ENCODE peak calls at places on chromosomes 5 and 9, in ten cellular contexts. H is left ventricle myocardium inferior, W is spleen, C is astrocyte of the cerebellum, G is OCI-LY7, S is epithelial cell of esophagus, R is A549, Y is fibroblast of pulmonary artery, O is brain microvascular endothelial cell, T is HCT116. V is an unnamed sample.
A peak's percentile ranks its signal among the peaks of the same experiment; 100 is the strongest.

GRCh38 chr9:85987236-85987635 is 46.3 kb downstream of the NAA35 start:
- DNase-seq in H (no peak), Y (no peak), G (no peak), T (no peak), R (no peak), W (no peak), S (no peak), O (no peak), C (no peak), V (no peak)

GRCh38 chr9:37903581-37903830 is 421 bp downstream of the SLC25A51 start:
- DNase-seq in G (no peak), R (no peak), W (peak; percentile 94), Y (no peak), H (no peak), O (peak; percentile 16), C (no peak), T (no peak), S (no peak), V (no peak)

GRCh38 chr5:33701251-33701650 is 190.5 kb downstream of the ADAMTS12 start:
- DNase-seq in C (no peak), G (no peak), O (peak; percentile 59), Y (peak; percentile 31), T (no peak), S (no peak), H (no peak), R (no peak), W (no peak), V (no peak)

GRCh38 chr5:78755822-78756429 is 107.4 kb upstream of the LHFPL2 start:
- DNase-seq in Y (no peak), S (peak; percentile 74), C (no peak), T (no peak), R (no peak), G (no peak), O (no peak), H (no peak), W (no peak), V (no peak)

GRCh38 chr5:52709171-52709925 is 78.4 kb upstream of the ITGA1 start:
- DNase-seq in T (no peak), Y (peak; percentile 30), H (no peak), C (peak; percentile 40), W (no peak), G (no peak), O (peak; percentile 73), R (no peak), S (peak; percentile 27), V (peak; percentile 7)

GRCh38 chr5:165881259-165881658 is 2375.8 kb downstream of the MAT2B start:
- DNase-seq in T (no peak), O (no peak), S (no peak), H (no peak), R (no peak), W (no peak), Y (no peak), C (no peak), G (no peak), V (no peak)

GRCh38 chr5:145548097-145548496 is 287.0 kb downstream of the PRELID2 start:
- DNase-seq in R (no peak), O (no peak), W (no peak), T (no peak), Y (no peak), C (no peak), G (no peak), H (no peak), S (no peak), V (no peak)

GRCh38 chr5:124961517-124961916 is 215.1 kb upstream of the ZNF608 start:
- DNase-seq in S (no peak), T (no peak), H (no peak), R (no peak), W (no peak), Y (no peak), G (no peak), C (no peak), O (no peak), V (no peak)

GRCh38 chr9:110744753-110745522 is 76.3 kb downstream of the MUSK start:
- DNase-seq in W (no peak), H (no peak), C (peak; percentile 96), Y (peak; percentile 98), O (peak; percentile 95), G (no peak), T (peak; percentile 96), S (peak; percentile 95), R (peak; percentile 89), V (no peak)

GRCh38 chr5:77396017-77396416 is 96.1 kb downstream of the WDR41 start:
- DNase-seq in C (no peak), R (no peak), G (no peak), H (no peak), T (no peak), Y (no peak), S (no peak), O (no peak), W (no peak), V (no peak)

GRCh38 chr5:169521366-169521983 is 62.1 kb upstream of the SPDL1 start:
- DNase-seq in C (peak; percentile 2), Y (peak; percentile 47), G (no peak), R (no peak), O (no peak), T (no peak), S (no peak), W (no peak), H (peak; percentile 80), V (no peak)

GRCh38 chr9:7369384-7369821 is 430.2 kb downstream of the DMAC1 start:
- DNase-seq in Y (no peak), W (no peak), G (no peak), R (no peak), H (no peak), S (no peak), C (no peak), O (no peak), T (no peak), V (no peak)

GRCh38 chr5:101517795-101518194 is 614.7 kb upstream of the ST8SIA4 start:
- DNase-seq in C (no peak), R (no peak), W (no peak), S (peak; percentile 6), O (no peak), H (no peak), G (no peak), T (no peak), Y (no peak), V (no peak)

GRCh38 chr9:112135706-112136105 is 39.4 kb downstream of the SUSD1 start:
- DNase-seq in C (no peak), S (peak; percentile 43), O (no peak), T (no peak), Y (peak; percentile 29), G (no peak), H (no peak), R (no peak), W (no peak), V (no peak)

DNA sequence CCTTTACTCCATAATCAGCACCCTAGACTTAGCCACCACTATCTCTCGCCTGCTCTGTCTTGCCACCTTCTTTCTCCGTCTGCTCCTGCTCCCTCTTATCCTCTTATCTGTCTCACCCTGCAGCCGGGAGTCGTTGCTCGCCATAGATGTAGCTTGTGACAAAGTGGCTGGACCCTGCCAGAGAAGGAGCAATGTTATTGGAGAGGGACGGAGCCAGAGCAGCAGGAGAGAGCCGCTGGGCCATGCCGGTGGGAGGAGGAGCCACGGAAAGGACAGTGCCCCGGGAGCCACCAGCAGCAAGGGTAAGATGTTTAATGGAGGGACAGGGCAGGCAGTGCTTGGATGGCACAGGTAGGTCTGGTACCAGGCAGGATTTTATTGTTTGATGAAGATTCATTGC is 137.3 kb downstream of the SEC61B start:
- DNase-seq in C (no peak), S (no peak), H (no peak), T (no peak), W (no peak), O (no peak), Y (no peak), G (no peak), R (no peak), V (no peak)
- TF ChIP-seq CTCF in C (no peak), S (no peak), H (no peak), T (no peak), W (no peak), O (no peak), Y (no peak), G (no peak), R (no peak), V (no peak)

DNA sequence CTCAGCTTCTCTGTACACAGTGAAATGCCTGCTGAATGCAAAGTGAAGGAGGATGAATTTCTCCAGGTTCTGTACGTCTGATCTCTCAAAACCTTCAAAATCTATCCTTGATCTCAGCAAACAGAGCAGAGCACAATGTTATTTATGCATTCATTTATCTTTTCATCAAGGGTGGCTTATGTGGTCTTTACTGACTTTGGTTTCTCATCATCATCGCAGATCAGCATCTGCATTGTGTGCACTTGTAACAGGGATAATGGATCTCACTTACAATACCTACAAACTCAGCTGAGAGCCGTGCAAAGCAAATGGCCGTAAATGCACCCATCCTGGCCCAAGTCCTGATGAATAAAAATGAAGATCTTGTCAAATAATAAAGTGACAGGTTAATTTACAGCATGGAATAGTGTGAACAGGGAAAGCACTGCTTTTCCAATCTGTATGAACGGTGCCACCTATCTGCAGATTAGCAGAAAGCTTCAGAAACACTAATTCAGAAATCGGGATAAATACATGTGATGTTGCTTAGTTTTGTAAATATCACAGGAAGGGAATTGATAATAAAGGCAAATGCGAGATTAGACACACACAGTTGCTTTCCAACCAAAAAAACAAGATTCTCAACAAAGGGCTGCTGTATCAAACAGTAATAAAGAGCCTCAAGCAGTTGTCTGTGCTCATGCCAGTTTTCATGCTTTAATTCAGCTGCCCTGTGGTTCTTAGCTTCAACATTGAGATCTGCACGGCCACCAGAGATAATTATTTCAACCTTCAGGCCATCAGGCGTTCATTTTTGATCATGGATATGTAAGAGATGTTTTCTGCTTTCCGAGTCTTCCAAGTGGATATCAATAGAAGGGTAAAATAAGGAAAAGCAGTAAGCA is 153.3 kb upstream of the POU5F2 start:
- DNase-seq in W (no peak), O (peak; percentile 10), T (peak; percentile 10), H (no peak), C (no peak), S (peak; percentile 24), R (peak; percentile 9), G (no peak), Y (peak; percentile 30), V (no peak)
- TF ChIP-seq CTCF in W (no peak), O (peak; percentile 55), T (peak; percentile 65), H (peak; percentile 48), C (peak; percentile 52), S (peak; percentile 61), R (peak; percentile 50), G (peak; percentile 66), Y (peak; percentile 67), V (peak; percentile 49)

GRCh38 chr5:10607666-10608442 is 44.0 kb downstream of the ANKRD33B start:
- DNase-seq in G (peak; percentile 77), S (no peak), Y (peak; percentile 77), H (peak; percentile 45), T (no peak), W (no peak), O (peak; percentile 60), C (no peak), R (peak; percentile 63), V (no peak)
- TF ChIP-seq CTCF in G (peak; percentile 59), S (no peak), Y (peak; percentile 30), H (peak; percentile 32), T (no peak), W (no peak), O (peak; percentile 44), C (no peak), R (no peak), V (peak; percentile 44)

DNA sequence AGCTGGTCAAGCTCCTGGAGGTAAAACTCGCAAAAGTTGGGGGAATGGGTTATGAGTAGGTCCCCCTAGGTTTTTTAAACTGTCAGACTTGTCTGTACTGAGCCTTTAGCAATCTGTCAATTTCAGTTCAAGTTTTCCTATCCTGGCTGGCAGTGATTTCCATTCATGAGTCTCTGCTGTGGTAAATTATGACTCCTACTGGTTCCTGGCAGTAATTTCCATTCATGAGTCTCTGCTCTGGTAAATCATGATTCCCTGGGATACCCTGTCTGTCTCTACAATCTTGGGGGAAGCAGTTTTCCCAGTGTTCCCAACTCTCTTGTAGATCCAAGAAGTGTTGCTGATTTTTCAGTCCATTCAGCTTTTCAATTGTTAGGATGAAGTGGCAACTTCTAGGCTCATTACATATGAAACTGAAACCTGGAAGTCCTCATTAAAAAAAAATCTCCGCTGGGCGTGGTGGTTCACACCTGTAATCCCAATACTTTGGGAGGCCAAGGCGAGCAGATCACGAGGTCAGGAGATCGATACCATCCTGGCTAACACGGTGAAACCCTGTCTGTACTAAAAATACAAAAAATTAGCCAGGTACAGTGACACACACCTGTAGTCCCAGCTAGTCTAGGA is 91.3 kb upstream of the GPBP1 start:
- DNase-seq in C (peak; percentile 4), W (no peak), G (peak; percentile 8), O (peak; percentile 5), S (peak; percentile 61), Y (peak; percentile 41), R (peak; percentile 22), H (no peak), T (peak; percentile 32), V (no peak)
- TF ChIP-seq CTCF in C (peak; percentile 25), W (no peak), G (peak; percentile 48), O (peak; percentile 42), S (peak; percentile 68), Y (peak; percentile 43), R (no peak), H (peak; percentile 39), T (peak; percentile 52), V (no peak)